ENCODE peak calls at places on chromosome 13, in four cellular contexts. U is GM23338, N is A549, G is HCT116. M is an unnamed sample.

GRCh38 chr13:27975579-27976361 is 6.7 kb upstream of the CDX2 start:
- DNase-seq in U (no peak), N (no peak), G (no peak), M (no peak)

GRCh38 chr13:59475911-59476310 is 687.8 kb downstream of the DIAPH3 start:
- DNase-seq in U (no peak), N (no peak), G (no peak), M (no peak)

GRCh38 chr13:98506343-98507059 is 70.4 kb downstream of the STK24 start:
- DNase-seq in U (no peak), N (no peak), G (no peak), M (no peak)

GRCh38 chr13:76552373-76552772 is 333.8 kb downstream of the KCTD12 start:
- DNase-seq in U (no peak), N (no peak), G (no peak), M (no peak)

GRCh38 chr13:35848316-35848715 is 282.9 kb downstream of the DCLK1 start:
- DNase-seq in U (no peak), N (no peak), G (no peak), M (no peak)

GRCh38 chr13:25857830-25858229 is 194.0 kb downstream of the SHISA2 start:
- DNase-seq in U (no peak), N (no peak), G (no peak), M (no peak)

GRCh38 chr13:24624363-24624762 is 55.8 kb upstream of the ATP12A start:
- DNase-seq in U (no peak), N (no peak), G (no peak), M (no peak)

GRCh38 chr13:59413121-59413520 is 750.6 kb downstream of the DIAPH3 start:
- DNase-seq in U (no peak), N (no peak), G (no peak), M (no peak)

GRCh38 chr13:87777395-87777794 is 106.2 kb downstream of the SLITRK5 start:
- DNase-seq in U (peak; percentile 34), N (no peak), G (no peak), M (no peak)

DNA sequence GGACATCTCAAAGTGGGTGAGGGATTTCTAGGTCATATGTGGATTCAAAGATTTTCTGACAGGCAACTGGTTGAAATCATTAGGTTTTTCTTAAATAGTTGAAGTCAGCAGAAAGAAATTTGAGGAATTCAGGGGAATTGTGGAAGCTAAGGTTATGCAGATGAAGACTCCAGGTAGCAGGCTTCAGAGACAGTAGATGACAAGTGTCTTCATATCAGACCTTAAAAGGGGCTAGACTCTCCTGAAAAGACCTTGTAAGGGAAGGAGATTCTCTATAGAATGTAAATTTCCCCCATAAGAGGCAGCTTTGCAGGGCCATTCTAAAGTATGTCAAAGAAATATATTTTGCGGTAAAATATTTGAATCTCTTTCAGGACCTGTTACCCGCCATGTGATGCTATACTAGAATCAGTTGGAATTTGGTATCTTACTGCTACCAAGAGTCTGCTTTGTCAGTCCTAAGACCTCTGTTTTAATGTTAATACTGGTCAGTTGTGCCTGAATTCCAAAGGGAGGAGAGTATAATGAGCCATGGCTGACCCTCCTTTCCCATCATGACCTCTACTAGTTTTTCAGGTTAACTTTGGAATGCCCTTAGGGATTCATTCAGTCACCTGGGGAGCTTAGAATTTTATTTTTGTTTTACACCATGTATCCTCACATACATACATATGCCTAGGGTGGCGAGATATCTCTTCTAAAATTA is 1115.5 kb upstream of the SLC10A2 start:
- DNase-seq in U (peak; percentile 72), N (no peak), G (no peak), M (no peak)
- TF ChIP-seq REST in U (no peak), N (no peak), G (no peak), M (no peak)

GRCh38 chr13:102567857-102568256 is 28.9 kb upstream of the TPP2 start:
- DNase-seq in U (peak; percentile 21), N (no peak), G (no peak), M (no peak)
- TF ChIP-seq REST in U (peak; percentile 53), N (peak; percentile 46), G (peak; percentile 17), M (no peak)

GRCh38 chr13:110520431-110521295 is 40.9 kb downstream of the RAB20 start:
- DNase-seq in U (no peak), N (no peak), G (no peak), M (no peak)
- TF ChIP-seq REST in U (no peak), N (no peak), G (no peak), M (no peak)

GRCh38 chr13:29923554-29924481 is 73.4 kb upstream of the UBL3 start:
- DNase-seq in U (peak; percentile 87), N (peak; percentile 87), G (peak; percentile 93), M (peak; percentile 72)
- TF ChIP-seq REST in U (no peak), N (no peak), G (no peak), M (no peak)

GRCh38 chr13:106374631-106375030 is 160.8 kb downstream of the EFNB2 start:
- DNase-seq in U (no peak), N (no peak), G (no peak), M (no peak)

GRCh38 chr13:106375085-106375484 is 160.4 kb downstream of the EFNB2 start:
- DNase-seq in U (no peak), N (no peak), G (no peak), M (no peak)

GRCh38 chr13:106377341-106377740 is 158.1 kb downstream of the EFNB2 start:
- DNase-seq in U (no peak), N (no peak), G (no peak), M (no peak)

GRCh38 chr13:106378263-106378662 is 157.2 kb downstream of the EFNB2 start:
- DNase-seq in U (no peak), N (no peak), G (no peak), M (no peak)

GRCh38 chr13:106376411-106377112 is 158.9 kb downstream of the EFNB2 start:
- DNase-seq in U (peak; percentile 30), N (peak; percentile 17), G (peak; percentile 86), M (no peak)
- TF ChIP-seq REST in U (no peak), N (no peak), G (no peak), M (no peak)

GRCh38 chr13:51549050-51549449 is 35.2 kb upstream of the WDFY2 start:
- DNase-seq in U (no peak), N (no peak), G (no peak), M (peak; percentile 76)
- TF ChIP-seq REST in U (no peak), N (no peak), G (no peak), M (no peak)

GRCh38 chr13:50080158-50080855 is 65.1 kb downstream of the KCNRG start:
- DNase-seq in U (peak; percentile 31), N (no peak), G (no peak), M (peak; percentile 22)
- TF ChIP-seq REST in U (no peak), N (no peak), G (no peak), M (no peak)

DNA sequence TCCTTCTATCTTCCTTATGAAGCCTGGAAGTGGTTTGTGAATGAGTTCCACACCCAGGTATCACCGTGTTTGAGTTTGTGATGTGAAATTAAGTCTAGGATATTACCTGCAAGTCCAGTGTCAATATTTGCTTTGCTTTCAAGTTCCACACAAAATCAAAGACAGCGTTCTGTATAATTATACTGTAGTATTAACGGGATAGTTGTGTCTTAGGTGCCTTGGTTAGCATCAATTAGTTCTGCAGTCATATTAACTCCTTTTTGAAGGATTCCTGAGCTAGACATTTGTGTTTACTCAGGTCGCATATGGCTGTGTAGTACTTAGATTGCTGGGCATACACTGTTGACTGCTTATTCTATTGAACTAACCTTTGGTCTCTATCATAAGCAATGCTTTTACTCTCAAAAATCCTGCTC is 54.4 kb downstream of the ERCC5 start:
- DNase-seq in U (no peak), N (no peak), G (no peak), M (no peak)
- TF ChIP-seq REST in U (no peak), N (no peak), G (no peak), M (no peak)

M was measured in K562.